ENCODE peak calls at places on chromosomes 5 and 9, in eight cellular contexts. Q is breast epithelium; L is thoracic aorta; M is BJ; E is right lobe of liver; I is CD8-positive, alpha-beta T cell; C is heart left ventricle; X is spleen. N is an unnamed sample. For H3K36me3, the result is how much of the 10 kb centered on the place peaks cover.

GRCh38 chr5:16453609-16454008 is 12.0 kb downstream of the ZNF622 start:
- DNase-seq in L (no peak), C (no peak), Q (no peak), X (no peak), E (no peak), M (no peak), I (no peak), N (no peak)

GRCh38 chr9:121138973-121139372 is 62.7 kb downstream of the RAB14 start:
- DNase-seq in X (no peak), Q (no peak), I (no peak), C (no peak), M (no peak), L (no peak), E (no peak), N (no peak)

GRCh38 chr9:95055851-95056551 is 261.5 kb downstream of the FANCC start:
- DNase-seq in Q (peak), C (no peak), I (no peak), E (no peak), X (no peak), M (no peak), L (no peak), N (no peak)

GRCh38 chr5:65184780-65185179 is 296.9 kb downstream of the ADAMTS6 start:
- DNase-seq in Q (no peak), X (no peak), C (no peak), E (no peak), I (no peak), M (no peak), L (no peak), N (no peak)

GRCh38 chr5:1542011-1542410 is 18.3 kb upstream of the LPCAT1 start:
- DNase-seq in E (no peak), L (no peak), X (no peak), I (no peak), C (no peak), M (no peak), Q (peak), N (no peak)

GRCh38 chr5:33303696-33304095 is 137.1 kb upstream of the TARS1 start:
- DNase-seq in I (no peak), X (no peak), E (no peak), C (no peak), M (no peak), Q (no peak), L (no peak), N (no peak)

GRCh38 chr5:37988454-37989046 is 148.7 kb upstream of the GDNF start:
- DNase-seq in I (no peak), E (no peak), M (no peak), Q (no peak), L (no peak), C (no peak), X (no peak), N (no peak)

GRCh38 chr5:124315746-124316415 is 430.6 kb downstream of the ZNF608 start:
- DNase-seq in M (no peak), C (no peak), L (no peak), Q (no peak), E (no peak), I (no peak), X (no peak), N (no peak)

GRCh38 chr5:10563132-10563939 is 534 bp upstream of the ANKRD33B start:
- DNase-seq in Q (no peak), L (no peak), I (peak), M (no peak), E (peak), X (peak), C (peak), N (peak)

GRCh38 chr9:75105019-75105540 is 16.8 kb downstream of the OSTF1 start:
- DNase-seq in L (no peak), M (no peak), E (no peak), I (no peak), C (no peak), X (no peak), Q (no peak), N (no peak)

GRCh38 chr5:163379298-163380155 is 57.9 kb upstream of the CCNG1 start:
- DNase-seq in L (no peak), M (no peak), E (no peak), X (no peak), Q (no peak), I (no peak), C (no peak), N (no peak)

GRCh38 chr5:38871790-38872551 is 26.2 kb downstream of the OSMR start:
- DNase-seq in Q (no peak), L (no peak), C (no peak), E (no peak), M (peak), I (no peak), X (no peak), N (no peak)

GRCh38 chr9:92633879-92634278 is 36.1 kb downstream of the IPPK start:
- DNase-seq in C (peak), Q (no peak), M (no peak), I (no peak), E (peak), X (peak), L (no peak), N (no peak)
- H3K36me3 ChIP-seq in C (under half), Q (under half), M (under half), I (half or more), E (under half), X (half or more), L (under half), N (half or more)

GRCh38 chr9:135839516-135839915 is 67.8 kb downstream of the CAMSAP1 start:
- DNase-seq in L (no peak), C (no peak), I (no peak), E (no peak), Q (no peak), M (no peak), X (no peak), N (no peak)

GRCh38 chr9:135835131-135835530 is 72.2 kb downstream of the CAMSAP1 start:
- DNase-seq in E (no peak), Q (no peak), C (no peak), L (no peak), M (no peak), I (no peak), X (no peak), N (peak)

GRCh38 chr9:135840539-135840938 is 66.8 kb downstream of the CAMSAP1 start:
- DNase-seq in Q (no peak), L (no peak), M (no peak), E (no peak), I (no peak), X (no peak), C (no peak), N (no peak)

GRCh38 chr9:135840107-135840506 is 67.2 kb downstream of the CAMSAP1 start:
- DNase-seq in E (no peak), C (no peak), X (no peak), Q (no peak), I (no peak), M (no peak), L (no peak), N (no peak)
- TF ChIP-seq CTCF in E (no peak), C (no peak), X (no peak), Q (no peak), I (no peak), M (no peak), L (no peak), N (no peak)

GRCh38 chr5:143313298-143313852 is 90.1 kb downstream of the NR3C1 start:
- DNase-seq in I (no peak), L (no peak), E (no peak), Q (no peak), X (no peak), C (no peak), M (no peak), N (no peak)
- H3K36me3 ChIP-seq in I (under half), L (under half), E (under half), Q (under half), X (under half), C (under half), M (under half), N (under half)

GRCh38 chr5:11709021-11709420 is 195.2 kb downstream of the CTNND2 start:
- DNase-seq in I (no peak), Q (no peak), X (no peak), E (no peak), L (no peak), C (no peak), M (no peak), N (no peak)
- TF ChIP-seq CTCF in I (no peak), Q (no peak), X (no peak), E (no peak), L (no peak), C (no peak), M (no peak), N (no peak)

GRCh38 chr5:142611154-142611553 is 74.7 kb downstream of the FGF1 start:
- DNase-seq in L (peak), C (peak), M (no peak), X (no peak), Q (peak), I (peak), E (peak), N (peak)
- H3K36me3 ChIP-seq in L (under half), C (under half), M (under half), X (under half), Q (under half), I (under half), E (under half), N (under half)